ENCODE peak calls at places on chromosomes 3 and 15, in four cellular contexts. Y is activated CD8-positive, alpha-beta T cell treated with anti-CD3 and anti-CD28 coated beads, Interleukin-2, amount 10 ng/mL, durations not matched to agents 7 days and 5 days; J is NCI-H2081; H is stimulated activated CD4-positive, alpha-beta T cell treated with anti-CD3 and anti-CD28 coated beads, Interleukin-1b, Interleukin-23, amount 100 ng/mL, for 4 hours. P is an unnamed sample.

GRCh38 chr3:9399746-9400145 is 2.3 kb downstream of the SETD5 start:
- DNase-seq in H (no peak), J (peak; percentile 74), Y (peak; percentile 28), P (peak; percentile 75)

GRCh38 chr3:150345021-150345538 is 63.0 kb upstream of the TSC22D2 start:
- DNase-seq in Y (no peak), J (no peak), H (no peak), P (no peak)

GRCh38 chr3:119120480-119120879 is 25.5 kb upstream of the TEX55 start:
- DNase-seq in Y (no peak), H (no peak), J (no peak), P (no peak)

GRCh38 chr3:157109267-157110141 is 50.4 kb downstream of the CCNL1 start:
- DNase-seq in Y (no peak), H (no peak), J (no peak), P (no peak)

GRCh38 chr3:127678611-127679533 is 6.1 kb downstream of the ABTB1 start:
- DNase-seq in J (no peak), H (no peak), Y (no peak), P (no peak)

GRCh38 chr3:150703756-150704344 is at the start of gene ERICH6:
- DNase-seq in Y (peak; percentile 92), J (peak; percentile 94), H (peak; percentile 57), P (peak; percentile 90)

GRCh38 chr15:26157081-26157480 is 294.0 kb upstream of the ATP10A start:
- DNase-seq in Y (no peak), H (no peak), J (peak; percentile 89), P (peak; percentile 96)

GRCh38 chr3:194404365-194405140 is 5.5 kb upstream of the GP5 start:
- DNase-seq in J (peak; percentile 87), H (no peak), Y (peak; percentile 60), P (peak; percentile 63)

GRCh38 chr3:32502089-32502943 is at the start of gene CMTM6:
- DNase-seq in H (peak; percentile 71), J (peak; percentile 82), Y (peak; percentile 80), P (peak; percentile 55)

GRCh38 chr3:152857082-152857481 is 22.2 kb downstream of the P2RY1 start:
- DNase-seq in Y (no peak), J (no peak), H (no peak), P (no peak)

GRCh38 chr15:67820992-67821783 is 4.1 kb upstream of the SKOR1 start:
- DNase-seq in Y (peak; percentile 62), J (no peak), H (no peak), P (no peak)

GRCh38 chr15:64810499-64811326 is 14.7 kb downstream of the PIF1 start:
- DNase-seq in H (no peak), J (no peak), Y (no peak), P (no peak)

GRCh38 chr3:150733373-150733935 is 29.5 kb downstream of the SIAH2 start:
- DNase-seq in Y (no peak), J (no peak), H (no peak), P (no peak)

GRCh38 chr3:150469031-150469930 is 61.2 kb downstream of the TSC22D2 start:
- DNase-seq in Y (no peak), J (no peak), H (no peak), P (no peak)

GRCh38 chr15:71411538-71412482 is 296.5 kb downstream of the THSD4 start:
- DNase-seq in J (no peak), Y (no peak), H (no peak), P (no peak)

GRCh38 chr15:51338496-51338895 is at the start of gene CYP19A1:
- DNase-seq in H (no peak), J (no peak), Y (no peak), P (no peak)

GRCh38 chr3:11570251-11570650 is 73.5 kb downstream of the VGLL4 start:
- DNase-seq in J (no peak), Y (no peak), H (no peak), P (no peak)

GRCh38 chr3:9901967-9902366 is 681 bp upstream of the IL17RE start:
- DNase-seq in Y (peak; percentile 55), J (no peak), H (no peak), P (no peak)

GRCh38 chr15:90124487-90124886 is 22.2 kb upstream of the IDH2 start:
- DNase-seq in Y (no peak), H (no peak), J (no peak), P (no peak)

GRCh38 chr3:105516972-105517371 is 150.3 kb downstream of the ALCAM start:
- DNase-seq in Y (no peak), H (no peak), J (no peak), P (no peak)

GRCh38 chr3:141789281-141789680 is 26.1 kb downstream of the GRK7 start:
- DNase-seq in Y (no peak), J (no peak), H (no peak), P (no peak)

GRCh38 chr3:177824841-177825240 is 627.6 kb upstream of the TBL1XR1 start:
- DNase-seq in Y (no peak), H (no peak), J (no peak), P (no peak)

GRCh38 chr3:190051643-190052042 is 69.1 kb downstream of the P3H2 start:
- DNase-seq in H (no peak), Y (no peak), J (no peak), P (no peak)

GRCh38 chr3:70308760-70309159 is 3.7 kb downstream of the MDFIC2 start:
- DNase-seq in J (no peak), H (no peak), Y (no peak), P (no peak)

GRCh38 chr3:132682201-132682600 is 22.1 kb downstream of the UBA5 start:
- DNase-seq in H (no peak), Y (no peak), J (no peak), P (no peak)

GRCh38 chr15:70921297-70921696 is 28.7 kb downstream of the LRRC49 start:
- DNase-seq in Y (no peak), H (no peak), J (no peak), P (no peak)

GRCh38 chr3:17639257-17639656 is 103.2 kb downstream of the TBC1D5 start:
- DNase-seq in J (no peak), Y (no peak), H (no peak), P (no peak)

GRCh38 chr3:16912400-16913263 is 27.9 kb downstream of the PLCL2 start:
- DNase-seq in J (no peak), H (no peak), Y (no peak), P (no peak)

GRCh38 chr3:48015451-48016182 is 599 bp downstream of the MAP4 start:
- DNase-seq in Y (peak; percentile 12), J (no peak), H (no peak), P (no peak)

GRCh38 chr3:102979682-102980378 is 545.0 kb downstream of the ZPLD1 start:
- DNase-seq in Y (no peak), J (no peak), H (no peak), P (no peak)

GRCh38 chr3:159609620-159610019 is 379.0 kb upstream of the IL12A start:
- DNase-seq in H (no peak), J (no peak), Y (no peak), P (no peak)